ENCODE peak calls at places on chromosome 12, in four cellular contexts. R, T, Y and B are unnamed samples.
A peak's percentile ranks its signal among the peaks of the same experiment; 100 is the strongest.

GRCh38 chr12:123263196-123263817 is 8.3 kb downstream of the CDK2AP1 start:
- DNase-seq in Y (no peak), T (no peak), R (no peak), B (no peak)

GRCh38 chr12:4535092-4535491 is 3.6 kb upstream of the RAD51AP1 start:
- DNase-seq in Y (no peak), T (no peak), R (no peak), B (no peak)

GRCh38 chr12:27652174-27652763 is 44.0 kb upstream of the REP15 start:
- DNase-seq in T (no peak), R (peak; percentile 79), Y (no peak), B (peak; percentile 60)

GRCh38 chr12:77152623-77153193 is 87.3 kb upstream of the E2F7 start:
- DNase-seq in T (no peak), R (peak; percentile 39), Y (no peak), B (no peak)

GRCh38 chr12:132444957-132445883 is 44.7 kb upstream of the FBRSL1 start:
- DNase-seq in Y (peak; percentile 80), R (no peak), T (peak; percentile 79), B (no peak)

GRCh38 chr12:119676573-119676972 is 8.6 kb downstream of the PRKAB1 start:
- DNase-seq in Y (no peak), R (no peak), T (no peak), B (no peak)

GRCh38 chr12:111442301-111443045 is 36.8 kb downstream of the SH2B3 start:
- DNase-seq in T (no peak), R (no peak), Y (peak; percentile 30), B (no peak)

GRCh38 chr12:63354919-63355318 is 203.9 kb upstream of the AVPR1A start:
- DNase-seq in R (peak; percentile 66), Y (no peak), T (no peak), B (no peak)

GRCh38 chr12:101935769-101936741 is 58.7 kb downstream of the DRAM1 start:
- DNase-seq in R (no peak), T (no peak), Y (no peak), B (no peak)